ENCODE peak calls at places on chromosome 9, in four cellular contexts. One of them, this sample, is unnamed.

GRCh38 chr9:88984543-88984883 is 6.8 kb upstream of the S1PR3 start:
- DNase-seq in GM06990: no peak
- DNase-seq in A549: no peak
- DNase-seq in endothelial cell: no peak
- DNase-seq in this sample: no peak

GRCh38 chr9:33416996-33417395 is 14.6 kb upstream of the AQP7 start:
- DNase-seq in GM06990: no peak
- DNase-seq in A549: no peak
- DNase-seq in endothelial cell: no peak
- DNase-seq in this sample: no peak

GRCh38 chr9:79470957-79471356 is 100.8 kb upstream of the TLE4 start:
- DNase-seq in GM06990: no peak
- DNase-seq in A549: no peak
- DNase-seq in endothelial cell: no peak
- DNase-seq in this sample: no peak

GRCh38 chr9:14315754-14316573 is 2.0 kb upstream of the NFIB start:
- DNase-seq in GM06990: no peak
- DNase-seq in A549: peak
- DNase-seq in endothelial cell: peak
- DNase-seq in this sample: no peak

GRCh38 chr9:135349963-135350360 is 129.6 kb upstream of the PPP1R26 start:
- DNase-seq in GM06990: no peak
- DNase-seq in A549: no peak
- DNase-seq in endothelial cell: no peak
- DNase-seq in this sample: no peak

GRCh38 chr9:69200071-69200470 is 26.0 kb downstream of the TJP2 start:
- DNase-seq in GM06990: no peak
- DNase-seq in A549: no peak
- DNase-seq in endothelial cell: no peak
- DNase-seq in this sample: no peak

GRCh38 chr9:111427186-111427585 is 57.0 kb downstream of the ECPAS start:
- DNase-seq in GM06990: no peak
- DNase-seq in A549: peak
- DNase-seq in endothelial cell: no peak
- DNase-seq in this sample: peak

GRCh38 chr9:77215874-77216273 is 38.5 kb downstream of the VPS13A start:
- DNase-seq in GM06990: no peak
- DNase-seq in A549: no peak
- DNase-seq in endothelial cell: no peak
- DNase-seq in this sample: no peak

GRCh38 chr9:133560311-133560710 is 25.8 kb downstream of the ADAMTSL2 start:
- DNase-seq in GM06990: no peak
- DNase-seq in A549: no peak
- DNase-seq in endothelial cell: no peak
- DNase-seq in this sample: no peak

GRCh38 chr9:96202971-96203780 is 98.8 kb downstream of the HSD17B3 start:
- DNase-seq in GM06990: no peak
- DNase-seq in A549: no peak
- DNase-seq in endothelial cell: no peak
- DNase-seq in this sample: no peak

GRCh38 chr9:126621919-126622735 is 8.4 kb downstream of the LMX1B start:
- DNase-seq in GM06990: no peak
- DNase-seq in A549: no peak
- DNase-seq in endothelial cell: no peak
- DNase-seq in this sample: no peak

GRCh38 chr9:7976167-7976755 is 176.7 kb upstream of the DMAC1 start:
- DNase-seq in GM06990: peak
- DNase-seq in A549: no peak
- DNase-seq in endothelial cell: no peak
- DNase-seq in this sample: peak

GRCh38 chr9:88537743-88538055 is 2.7 kb downstream of the NXNL2 start:
- DNase-seq in GM06990: no peak
- DNase-seq in A549: peak
- DNase-seq in endothelial cell: peak
- DNase-seq in this sample: peak

GRCh38 chr9:77402286-77402685 is 225.0 kb downstream of the VPS13A start:
- DNase-seq in GM06990: no peak
- DNase-seq in A549: no peak
- DNase-seq in endothelial cell: no peak
- DNase-seq in this sample: no peak

GRCh38 chr9:74653437-74654080 is 156.4 kb downstream of the RORB start:
- DNase-seq in GM06990: no peak
- DNase-seq in A549: no peak
- DNase-seq in endothelial cell: no peak
- DNase-seq in this sample: no peak

GRCh38 chr9:7150153-7150890 is 392.5 kb downstream of the KDM4C start:
- DNase-seq in GM06990: no peak
- DNase-seq in A549: no peak
- DNase-seq in endothelial cell: no peak
- DNase-seq in this sample: no peak

GRCh38 chr9:33443047-33443446 is 4.3 kb downstream of the AQP3 start:
- DNase-seq in GM06990: no peak
- DNase-seq in A549: no peak
- DNase-seq in endothelial cell: no peak
- DNase-seq in this sample: no peak

GRCh38 chr9:96674914-96675538 is 19.9 kb upstream of the PRXL2C start:
- DNase-seq in GM06990: no peak
- DNase-seq in A549: no peak
- DNase-seq in endothelial cell: no peak
- DNase-seq in this sample: no peak

GRCh38 chr9:35257986-35258664 is 96.3 kb downstream of the UNC13B start:
- DNase-seq in GM06990: no peak
- DNase-seq in A549: no peak
- DNase-seq in endothelial cell: no peak
- DNase-seq in this sample: no peak

GRCh38 chr9:98132806-98133631 is 14.0 kb upstream of the TRIM14 start:
- DNase-seq in GM06990: no peak
- DNase-seq in A549: no peak
- DNase-seq in endothelial cell: no peak
- DNase-seq in this sample: peak

GRCh38 chr9:20838218-20838617 is 154.2 kb downstream of the FOCAD start:
- DNase-seq in GM06990: no peak
- DNase-seq in A549: no peak
- DNase-seq in endothelial cell: no peak
- DNase-seq in this sample: no peak

GRCh38 chr9:16258708-16259107 is 611.8 kb downstream of the BNC2 start:
- DNase-seq in GM06990: no peak
- DNase-seq in A549: no peak
- DNase-seq in endothelial cell: no peak
- DNase-seq in this sample: peak

GRCh38 chr9:127194881-127195713 is 69.5 kb upstream of the GARNL3 start:
- DNase-seq in GM06990: no peak
- DNase-seq in A549: peak
- DNase-seq in endothelial cell: no peak
- DNase-seq in this sample: no peak

GRCh38 chr9:91924090-91924489 is 25.9 kb downstream of the ROR2 start:
- DNase-seq in GM06990: no peak
- DNase-seq in A549: no peak
- DNase-seq in endothelial cell: no peak
- DNase-seq in this sample: no peak

GRCh38 chr9:138097501-138097991 is 220.0 kb downstream of the CACNA1B start:
- DNase-seq in GM06990: no peak
- DNase-seq in A549: no peak
- DNase-seq in endothelial cell: no peak
- DNase-seq in this sample: no peak

This sample was measured in GM12865.